ENCODE peak calls at places on chromosome 10, in seven cellular contexts. X is nephron progenitor cell; P is fibroblast of lung; Y is DMS 273 treated with DMSO at 0.1 percent for 48 hours; U is renal cortical epithelial cell; I is lower lobe of right lung; N is activated naive CD8-positive, alpha-beta T cell treated with anti-CD3 and anti-CD28 coated beads, Interleukin-2, amount 50 U/mL, for 24 hours. L is an unnamed sample.

GRCh38 chr10:33609546-33609945 is 275.1 kb upstream of the NRP1 start:
- DNase-seq in N (no peak), X (no peak), I (no peak), Y (no peak), U (peak), P (no peak), L (no peak)

GRCh38 chr10:12357525-12358151 is 8.3 kb downstream of the CAMK1D start:
- DNase-seq in I (no peak), Y (no peak), N (no peak), P (no peak), U (no peak), X (no peak), L (no peak)

GRCh38 chr10:48533951-48534720 is 70.7 kb downstream of the ARHGAP22 start:
- DNase-seq in P (no peak), I (no peak), U (peak), X (no peak), N (no peak), Y (no peak), L (no peak)

GRCh38 chr10:15703167-15703880 is 16.4 kb downstream of the ITGA8 start:
- DNase-seq in X (no peak), P (peak), U (no peak), I (no peak), Y (no peak), N (no peak), L (no peak)

GRCh38 chr10:117442521-117442920 is 67.3 kb upstream of the PDZD8 start:
- DNase-seq in Y (no peak), U (no peak), X (no peak), I (no peak), N (no peak), P (no peak), L (no peak)

GRCh38 chr10:49647554-49647953 is 31.9 kb upstream of the C10orf53 start:
- DNase-seq in N (no peak), X (no peak), P (no peak), Y (no peak), I (no peak), U (no peak), L (no peak)

GRCh38 chr10:83942410-83942809 is 196.9 kb upstream of the GHITM start:
- DNase-seq in I (no peak), U (no peak), N (no peak), Y (no peak), P (no peak), X (no peak), L (no peak)

GRCh38 chr10:6492896-6493295 is 87.2 kb downstream of the PRKCQ start:
- DNase-seq in P (no peak), I (no peak), Y (no peak), N (no peak), U (no peak), X (no peak), L (no peak)

GRCh38 chr10:71437537-71438058 is 40.9 kb downstream of the CDH23 start:
- DNase-seq in U (no peak), I (no peak), N (no peak), Y (no peak), P (peak), X (no peak), L (no peak)

GRCh38 chr10:43598447-43598846 is 7.8 kb upstream of the ZNF485 start:
- DNase-seq in I (no peak), N (no peak), X (no peak), P (peak), Y (no peak), U (no peak), L (no peak)

GRCh38 chr10:103507235-103508191 is 14.0 kb downstream of the NEURL1 start:
- DNase-seq in N (no peak), P (no peak), I (no peak), U (no peak), X (peak), Y (no peak), L (no peak)

GRCh38 chr10:13536674-13537366 is 8.0 kb upstream of the BEND7 start:
- DNase-seq in U (peak), N (peak), I (peak), P (peak), X (peak), Y (no peak), L (peak)

GRCh38 chr10:6918305-6918704 is 338.2 kb upstream of the PRKCQ start:
- DNase-seq in X (peak), Y (no peak), U (no peak), I (peak), N (peak), P (peak), L (no peak)

GRCh38 chr10:84654671-84655070 is 326.3 kb downstream of the CCSER2 start:
- DNase-seq in Y (no peak), U (no peak), X (no peak), P (no peak), I (no peak), N (no peak), L (no peak)

GRCh38 chr10:110756886-110757285 is 112.8 kb downstream of the RBM20 start:
- DNase-seq in U (no peak), Y (no peak), I (no peak), X (no peak), P (no peak), N (no peak), L (no peak)

GRCh38 chr10:1272762-1273161 is 216.6 kb downstream of the WDR37 start:
- DNase-seq in Y (no peak), P (no peak), X (no peak), I (no peak), U (no peak), N (no peak), L (no peak)

GRCh38 chr10:34430685-34431084 is 384.4 kb downstream of the PARD3 start:
- DNase-seq in U (no peak), X (no peak), I (no peak), Y (no peak), N (no peak), P (no peak), L (no peak)

GRCh38 chr10:110498982-110499795 is 1.5 kb downstream of the DUSP5 start:
- DNase-seq in X (peak), I (no peak), P (peak), U (peak), N (peak), Y (no peak), L (no peak)

GRCh38 chr10:5297996-5298395 is 66.8 kb upstream of the UCN3 start:
- DNase-seq in Y (no peak), N (no peak), X (no peak), P (no peak), U (no peak), I (no peak), L (no peak)

GRCh38 chr10:101780187-101780817 is 2.9 kb downstream of the NPM3 start:
- DNase-seq in X (no peak), N (no peak), P (no peak), U (no peak), I (no peak), Y (no peak), L (no peak)

GRCh38 chr10:107919626-107920235 is 755.2 kb upstream of the SORCS1 start:
- DNase-seq in N (no peak), X (no peak), Y (no peak), I (no peak), U (no peak), P (no peak), L (no peak)

GRCh38 chr10:106619353-106619752 is 545.2 kb downstream of the SORCS1 start:
- DNase-seq in I (no peak), N (no peak), P (no peak), Y (no peak), U (no peak), X (no peak), L (no peak)

GRCh38 chr10:26468291-26468690 is 30.1 kb downstream of the APBB1IP start:
- DNase-seq in P (no peak), I (no peak), X (no peak), U (peak), Y (no peak), N (no peak), L (no peak)

GRCh38 chr10:95242581-95243317 is 48.1 kb downstream of the PDLIM1 start:
- DNase-seq in Y (no peak), X (peak), N (peak), U (peak), I (no peak), P (peak), L (peak)

GRCh38 chr10:118914626-118915025 is 114.9 kb upstream of the NANOS1 start:
- DNase-seq in Y (no peak), I (no peak), N (no peak), P (no peak), U (no peak), X (no peak), L (peak)